ENCODE peak calls at places on chromosome 15, in seven cellular contexts. V, Y, J, B, K, G and U are unnamed samples.

GRCh38 chr15:66772967-66773873 is 71.2 kb downstream of the SMAD6 start:
- DNase-seq in V (no peak), J (no peak), B (no peak), K (no peak), G (no peak), Y (peak), U (no peak)

GRCh38 chr15:96774216-96774615 is 443.7 kb downstream of the NR2F2 start:
- DNase-seq in Y (no peak), J (no peak), B (no peak), V (no peak), K (no peak), G (no peak), U (no peak)

GRCh38 chr15:47273817-47274216 is 443.5 kb upstream of the SEMA6D start:
- DNase-seq in G (no peak), Y (no peak), V (no peak), J (no peak), B (no peak), K (no peak), U (no peak)

GRCh38 chr15:49693491-49693890 is 72.6 kb downstream of the DTWD1 start:
- DNase-seq in K (peak), J (no peak), G (no peak), V (no peak), B (no peak), Y (no peak), U (no peak)

GRCh38 chr15:39363761-39364586 is 216.9 kb upstream of the THBS1 start:
- DNase-seq in G (no peak), B (no peak), Y (no peak), J (no peak), V (no peak), K (peak), U (no peak)

GRCh38 chr15:101293122-101293521 is 1.9 kb downstream of the SNRPA1 start:
- DNase-seq in V (no peak), G (no peak), J (no peak), Y (no peak), K (no peak), B (no peak), U (no peak)

GRCh38 chr15:66703540-66703941 is 1.5 kb downstream of the SMAD6 start:
- DNase-seq in J (no peak), B (no peak), V (no peak), G (peak), K (no peak), Y (peak), U (peak)

GRCh38 chr15:25740438-25741252 is 122.5 kb downstream of the ATP10A start:
- DNase-seq in K (no peak), J (no peak), G (no peak), Y (no peak), B (no peak), V (no peak), U (no peak)

GRCh38 chr15:58279654-58280053 is 141.5 kb downstream of the AQP9 start:
- DNase-seq in J (no peak), B (no peak), K (no peak), Y (no peak), G (no peak), V (no peak), U (no peak)

GRCh38 chr15:73981761-73982222 is 10.3 kb downstream of the STOML1 start:
- DNase-seq in J (no peak), Y (no peak), G (no peak), B (no peak), K (no peak), V (no peak), U (no peak)

GRCh38 chr15:79989682-79990081 is 18.7 kb upstream of the BCL2A1 start:
- DNase-seq in V (peak), J (no peak), B (no peak), Y (no peak), G (no peak), K (no peak), U (no peak)

GRCh38 chr15:84840741-84841429 is 23.7 kb downstream of the ALPK3 start:
- DNase-seq in K (peak), G (peak), V (peak), J (no peak), B (no peak), Y (peak), U (no peak)

GRCh38 chr15:51702710-51703109 is 21.4 kb downstream of the SCG3 start:
- DNase-seq in B (no peak), V (no peak), G (no peak), K (no peak), Y (no peak), J (no peak), U (no peak)

GRCh38 chr15:74213858-74214284 is 11.3 kb upstream of the STRA6 start:
- DNase-seq in B (no peak), K (no peak), V (no peak), Y (no peak), J (no peak), G (no peak), U (no peak)

GRCh38 chr15:57251308-57251707 is 125.0 kb upstream of the CGNL1 start:
- DNase-seq in B (no peak), Y (no peak), G (no peak), J (no peak), V (no peak), K (peak), U (no peak)

GRCh38 chr15:63351170-63351569 is 30.5 kb downstream of the CA12 start:
- DNase-seq in K (no peak), V (no peak), G (no peak), B (no peak), J (no peak), Y (no peak), U (no peak)

GRCh38 chr15:76236350-76236749 is 74.9 kb downstream of the ETFA start:
- DNase-seq in G (no peak), B (no peak), V (no peak), J (no peak), Y (no peak), K (no peak), U (no peak)

GRCh38 chr15:27479232-27480140 is 508.5 kb downstream of the GABRG3 start:
- DNase-seq in Y (no peak), B (no peak), J (no peak), K (no peak), V (peak), G (no peak), U (no peak)

GRCh38 chr15:34828145-34828911 is 33.0 kb upstream of the ACTC1 start:
- DNase-seq in K (no peak), V (no peak), Y (no peak), G (no peak), J (no peak), B (no peak), U (no peak)

GRCh38 chr15:62119926-62120273 is 45.2 kb downstream of the C2CD4B start:
- DNase-seq in K (no peak), V (no peak), Y (no peak), B (no peak), G (no peak), J (no peak), U (no peak)

GRCh38 chr15:80268101-80268500 is 16.1 kb upstream of the CTXND1 start:
- DNase-seq in G (no peak), J (no peak), K (no peak), Y (no peak), B (no peak), V (no peak), U (no peak)

GRCh38 chr15:77251662-77252061 is 168.2 kb downstream of the PEAK1 start:
- DNase-seq in G (no peak), J (no peak), V (peak), B (no peak), K (peak), Y (no peak), U (no peak)

GRCh38 chr15:77415450-77416448 is 4.2 kb downstream of the PEAK1 start:
- DNase-seq in J (no peak), K (peak), V (no peak), B (no peak), Y (no peak), G (no peak), U (no peak)

GRCh38 chr15:62850791-62851291 is 191.7 kb upstream of the TPM1 start:
- DNase-seq in Y (no peak), J (no peak), V (peak), B (no peak), K (peak), G (peak), U (no peak)

GRCh38 chr15:100111103-100112060 is 230.4 kb downstream of the ADAMTS17 start:
- DNase-seq in Y (peak), V (peak), K (peak), G (peak), J (no peak), B (no peak), U (no peak)

GRCh38 chr15:48520376-48521155 is 124.9 kb downstream of the FBN1 start:
- DNase-seq in V (peak), Y (no peak), K (peak), B (no peak), G (no peak), J (no peak), U (no peak)

GRCh38 chr15:88433046-88433685 is 34.0 kb downstream of the MRPL46 start:
- DNase-seq in K (no peak), B (no peak), G (no peak), Y (no peak), V (no peak), J (no peak), U (no peak)

GRCh38 chr15:79450648-79451047 is 18.5 kb downstream of the MINAR1 start:
- DNase-seq in K (peak), B (no peak), J (no peak), V (no peak), G (no peak), Y (no peak), U (no peak)

GRCh38 chr15:73244333-73244732 is 124.4 kb downstream of the HCN4 start:
- DNase-seq in K (no peak), J (no peak), V (no peak), Y (no peak), B (peak), G (peak), U (no peak)

GRCh38 chr15:32730677-32731654 is 13.2 kb downstream of the GREM1 start:
- DNase-seq in B (peak), J (no peak), G (peak), Y (peak), V (no peak), K (no peak), U (no peak)

GRCh38 chr15:56244237-56244810 is 645 bp upstream of the RFX7 start:
- DNase-seq in V (peak), K (peak), Y (peak), J (no peak), G (peak), B (peak), U (no peak)